ENCODE peak calls at places on chromosomes 13 and 19, in four cellular contexts. B is ureter; K is CD8-positive, alpha-beta memory T cell; Z is stimulated activated naive B cell treated with anti-CD40 and anti-IgM and Interleukin-4, amounts not matched to agents 10 μg/mL and 1 μg/mL and 100 μg/mL, for 72 hours. E is an unnamed sample.

GRCh38 chr13:61136101-61136500 is 279.5 kb downstream of the PCDH20 start:
- DNase-seq in B (no peak), K (no peak), Z (no peak), E (no peak)

GRCh38 chr19:43464089-43464775 is 1.2 kb downstream of the LYPD3 start:
- DNase-seq in B (peak; percentile 84), K (peak; percentile 75), Z (no peak), E (no peak)

GRCh38 chr13:19967619-19968018 is 9.1 kb downstream of the ZMYM2 start:
- DNase-seq in B (no peak), K (no peak), Z (no peak), E (no peak)

GRCh38 chr19:13152854-13153626 is 2.8 kb downstream of the IER2 start:
- DNase-seq in B (peak; percentile 99), K (peak; percentile 95), Z (peak; percentile 96), E (peak; percentile 96)

GRCh38 chr13:110245421-110245899 is 61.5 kb downstream of the COL4A1 start:
- DNase-seq in B (no peak), K (no peak), Z (no peak), E (no peak)

GRCh38 chr19:2500861-2501260 is 24.9 kb downstream of the GADD45B start:
- DNase-seq in B (no peak), K (no peak), Z (no peak), E (no peak)

GRCh38 chr19:38298841-38299680 is 5.0 kb upstream of the C19orf33 start:
- DNase-seq in B (no peak), K (no peak), Z (no peak), E (no peak)

GRCh38 chr19:18590273-18591272 is 2.0 kb downstream of the REX1BD start:
- DNase-seq in B (no peak), K (no peak), Z (peak; percentile 47), E (no peak)

GRCh38 chr19:3404324-3405260 is 38.2 kb downstream of the NFIC start:
- DNase-seq in B (peak; percentile 86), K (no peak), Z (no peak), E (no peak)

GRCh38 chr13:101144808-101145419 is 271.4 kb downstream of the NALCN start:
- DNase-seq in B (no peak), K (no peak), Z (no peak), E (no peak)

GRCh38 chr13:80783926-80784325 is 443.0 kb upstream of the SPRY2 start:
- DNase-seq in B (no peak), K (no peak), Z (no peak), E (no peak)

GRCh38 chr13:42997381-42997780 is 5.3 kb upstream of the EPSTI1 start:
- DNase-seq in B (no peak), K (no peak), Z (peak; percentile 16), E (no peak)

GRCh38 chr13:68066879-68067513 is 836.9 kb upstream of the PCDH9 start:
- DNase-seq in B (no peak), K (no peak), Z (no peak), E (no peak)

GRCh38 chr13:30301827-30302226 is 5.5 kb downstream of the KATNAL1 start:
- DNase-seq in B (no peak), K (no peak), Z (no peak), E (no peak)

GRCh38 chr19:8158411-8159074 is 9.2 kb upstream of the FBN3 start:
- DNase-seq in B (peak; percentile 70), K (no peak), Z (peak; percentile 54), E (peak; percentile 43)

GRCh38 chr13:103031332-103031873 is 34.8 kb downstream of the SLC10A2 start:
- DNase-seq in B (no peak), K (no peak), Z (peak; percentile 11), E (no peak)

GRCh38 chr13:24670927-24671326 is 9.3 kb upstream of the ATP12A start:
- DNase-seq in B (no peak), K (no peak), Z (peak; percentile 4), E (no peak)

GRCh38 chr19:49347835-49348234 is 12.6 kb downstream of the CD37 start:
- DNase-seq in B (no peak), K (no peak), Z (no peak), E (no peak)

GRCh38 chr13:107250626-107251025 is 682.7 kb upstream of the ARGLU1 start:
- DNase-seq in B (no peak), K (no peak), Z (no peak), E (no peak)

GRCh38 chr13:47372742-47373141 is 475.9 kb upstream of the HTR2A start:
- DNase-seq in B (no peak), K (no peak), Z (no peak), E (no peak)

GRCh38 chr13:78875792-78876580 is 217.0 kb upstream of the OBI1 start:
- DNase-seq in B (no peak), K (no peak), Z (no peak), E (no peak)

GRCh38 chr13:79267560-79267959 is 138.5 kb downstream of the RBM26 start:
- DNase-seq in B (no peak), K (no peak), Z (no peak), E (no peak)

GRCh38 chr13:50224534-50224933 is 209.3 kb downstream of the KCNRG start:
- DNase-seq in B (no peak), K (no peak), Z (no peak), E (peak; percentile 60)

GRCh38 chr19:56069642-56070041 is 51.5 kb downstream of the ZNF787 start:
- DNase-seq in B (no peak), K (no peak), Z (no peak), E (no peak)

GRCh38 chr19:6680141-6680540 is 10.2 kb upstream of the TNFSF14 start:
- DNase-seq in B (no peak), K (no peak), Z (no peak), E (no peak)

GRCh38 chr19:52028027-52028779 is at the start of gene ZNF614:
- DNase-seq in B (peak; percentile 86), K (peak; percentile 64), Z (peak; percentile 85), E (peak; percentile 90)

GRCh38 chr19:32404939-32405430 is 585 bp upstream of the DPY19L3 start:
- DNase-seq in B (peak; percentile 73), K (peak; percentile 3), Z (no peak), E (peak; percentile 10)

E was measured in T-helper 2 cell treated with Interferon-gamma antibody and Interleukin-4, amounts not matched to agents 5 μg/mL and 100 μg/mL, for 36 hours.